ENCODE peak calls at places on chromosomes 16 and 17, in six cellular contexts. H, S, M, N, R and F are unnamed samples.

GRCh38 chr16:4494746-4495490 is 18.7 kb downstream of the HMOX2 start:
- DNase-seq in H (no peak), S (no peak), M (no peak), N (no peak), R (peak), F (no peak)

GRCh38 chr17:19248149-19248922 is 11.2 kb downstream of the EPN2 start:
- DNase-seq in H (no peak), S (no peak), M (no peak), N (no peak), R (peak), F (no peak)

GRCh38 chr17:50689251-50689650 is 18.5 kb downstream of the ANKRD40 start:
- DNase-seq in H (no peak), S (peak), M (no peak), N (no peak), R (peak), F (no peak)

GRCh38 chr17:32483451-32484019 is 3.3 kb upstream of the CDK5R1 start:
- DNase-seq in H (peak), S (peak), M (no peak), N (no peak), R (no peak), F (no peak)

GRCh38 chr17:10096556-10096955 is 101.8 kb downstream of the GAS7 start:
- DNase-seq in H (no peak), S (no peak), M (no peak), N (no peak), R (no peak), F (no peak)

GRCh38 chr16:49699718-49700117 is 156.2 kb downstream of the ZNF423 start:
- DNase-seq in H (no peak), S (no peak), M (no peak), N (no peak), R (no peak), F (no peak)

GRCh38 chr16:62829084-62829483 is 792.8 kb upstream of the CDH8 start:
- DNase-seq in H (no peak), S (no peak), M (no peak), N (no peak), R (no peak), F (no peak)

GRCh38 chr17:67132366-67132765 is 88.0 kb downstream of the CACNG1 start:
- DNase-seq in H (no peak), S (no peak), M (no peak), N (no peak), R (no peak), F (no peak)

GRCh38 chr17:76797441-76797840 is 59.5 kb downstream of the MFSD11 start:
- DNase-seq in H (no peak), S (no peak), M (no peak), N (no peak), R (no peak), F (no peak)

GRCh38 chr17:41894791-41895331 is 23.9 kb downstream of the ACLY start:
- DNase-seq in H (no peak), S (no peak), M (no peak), N (no peak), R (no peak), F (no peak)

GRCh38 chr17:48333034-48333491 is 97.0 kb downstream of the SKAP1 start:
- DNase-seq in H (no peak), S (no peak), M (no peak), N (no peak), R (peak), F (no peak)

GRCh38 chr17:77155125-77155524 is 14.4 kb downstream of the SEC14L1 start:
- DNase-seq in H (no peak), S (no peak), M (no peak), N (no peak), R (no peak), F (no peak)

GRCh38 chr17:39527220-39527813 is 66.0 kb downstream of the CDK12 start:
- DNase-seq in H (peak), S (no peak), M (no peak), N (no peak), R (peak), F (no peak)

GRCh38 chr16:49513040-49513439 is 139.4 kb downstream of the C16orf78 start:
- DNase-seq in H (no peak), S (peak), M (no peak), N (no peak), R (no peak), F (no peak)

GRCh38 chr16:49890876-49891275 is 35.0 kb upstream of the ZNF423 start:
- DNase-seq in H (peak), S (no peak), M (peak), N (no peak), R (no peak), F (no peak)

GRCh38 chr17:81003711-81004335 is 12.2 kb downstream of the CHMP6 start:
- DNase-seq in H (no peak), S (peak), M (peak), N (no peak), R (no peak), F (no peak)

GRCh38 chr17:81002013-81002384 is 10.4 kb downstream of the CHMP6 start:
- DNase-seq in H (no peak), S (peak), M (no peak), N (no peak), R (no peak), F (no peak)

GRCh38 chr17:81008140-81008539 is 16.5 kb downstream of the CHMP6 start:
- DNase-seq in H (no peak), S (peak), M (no peak), N (no peak), R (no peak), F (no peak)

GRCh38 chr17:81002409-81003361 is 11.0 kb downstream of the CHMP6 start:
- DNase-seq in H (no peak), S (peak), M (peak), N (no peak), R (peak), F (no peak)

GRCh38 chr17:81004336-81005015 is 12.8 kb downstream of the CHMP6 start:
- DNase-seq in H (no peak), S (peak), M (no peak), N (no peak), R (no peak), F (no peak)
- H3K4me3 ChIP-seq in H (peak), S (no peak), M (no peak), N (no peak), R (no peak), F (no peak)

GRCh38 chr16:89383095-89384003 is 107.0 kb downstream of the ANKRD11 start:
- DNase-seq in H (peak), S (peak), M (peak), N (no peak), R (peak), F (no peak)
- TF ChIP-seq CTCF in H (peak), S (no peak), M (no peak), N (peak), R (no peak), F (no peak)

DNA sequence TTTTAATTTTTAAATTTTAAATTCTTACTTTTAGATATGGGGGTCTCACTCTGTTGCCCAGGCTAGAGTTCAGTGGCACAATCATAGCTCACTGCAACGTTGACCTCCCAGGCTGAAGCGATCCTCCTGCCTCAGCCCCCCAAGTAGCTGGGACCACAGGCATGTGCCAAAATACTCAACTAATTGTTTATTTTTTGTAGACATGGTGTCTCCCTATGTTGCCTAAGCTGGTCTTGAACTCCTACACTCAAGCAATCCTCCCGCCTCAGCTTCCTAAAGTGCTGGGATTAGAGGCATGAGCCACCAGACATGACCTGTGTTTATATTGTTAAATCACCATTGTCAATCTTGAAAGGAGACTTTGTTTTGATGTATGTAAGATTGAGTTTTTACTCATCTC is 332.2 kb downstream of the WWOX start:
- DNase-seq in H (no peak), S (no peak), M (no peak), N (no peak), R (no peak), F (no peak)
- H3K4me3 ChIP-seq in H (no peak), S (no peak), M (no peak), N (no peak), R (no peak), F (no peak)

DNA sequence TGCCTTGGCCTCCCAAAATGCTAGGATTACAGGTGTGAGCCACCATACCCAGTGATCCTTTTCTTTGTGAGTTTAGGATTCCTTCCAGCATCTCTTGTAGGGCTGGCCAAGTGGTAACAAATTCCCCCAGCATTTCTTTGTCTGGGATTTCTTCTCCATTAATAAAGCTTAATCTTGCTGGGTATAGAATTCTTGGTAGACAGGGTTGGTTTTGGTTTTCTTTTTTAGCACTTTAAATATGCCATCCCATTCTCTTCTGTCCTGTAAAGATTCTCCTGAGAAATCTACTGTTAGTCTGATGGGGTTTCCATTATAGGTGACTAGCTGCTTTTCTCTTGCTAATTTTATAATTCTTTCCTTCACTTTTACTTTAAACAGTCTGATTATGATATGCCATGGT is 173.0 kb upstream of the TOM1L1 start:
- DNase-seq in H (no peak), S (no peak), M (no peak), N (no peak), R (no peak), F (no peak)
- TF ChIP-seq CTCF in H (no peak), S (no peak), M (no peak), N (no peak), R (no peak), F (no peak)

DNA sequence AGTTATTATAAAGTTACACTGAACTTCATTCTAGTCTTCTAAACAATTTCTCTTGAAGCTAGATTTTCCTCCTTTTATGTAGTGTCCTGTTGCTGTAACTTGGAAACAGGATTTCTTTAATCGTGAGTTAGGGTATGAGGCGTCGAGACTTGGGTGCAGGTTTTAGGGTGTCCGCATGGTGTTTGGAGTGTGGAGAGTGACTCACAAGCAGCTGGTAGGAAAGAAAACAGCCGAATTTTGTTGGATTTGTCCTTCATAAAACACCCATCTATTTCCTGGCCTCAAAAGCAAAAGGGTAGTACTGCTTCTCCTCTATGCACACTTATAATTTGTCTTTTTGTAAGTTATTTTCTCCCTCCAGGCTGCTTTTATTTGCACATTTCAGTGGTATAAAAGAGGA is 1.6 kb downstream of the RPTOR start:
- DNase-seq in H (no peak), S (no peak), M (no peak), N (no peak), R (no peak), F (no peak)
- H3K4me3 ChIP-seq in H (peak), S (peak), M (no peak), N (peak), R (no peak), F (no peak)